ENCODE peak calls at places on chromosomes 11 and 22, in five cellular contexts. Q is keratinocyte, U is prostate gland, B is GM12878, D is colonic mucosa. L is an unnamed sample.
A peak's percentile ranks its signal among the peaks of the same experiment; 100 is the strongest.

GRCh38 chr11:124069429-124070401 is 28.6 kb upstream of the OR10G7 start:
- DNase-seq in Q (no peak), U (no peak), B (peak; percentile 13), D (peak; percentile 59), L (no peak)

GRCh38 chr11:116578971-116579687 is 193.7 kb downstream of the BUD13 start:
- DNase-seq in Q (no peak), U (no peak), B (no peak), D (no peak), L (no peak)

GRCh38 chr11:134275534-134276395 is at the start of gene GLB1L3:
- DNase-seq in Q (no peak), U (peak; percentile 32), B (no peak), D (no peak), L (no peak)

GRCh38 chr11:5489571-5490357 is 1.3 kb downstream of the OR52D1 start:
- DNase-seq in Q (no peak), U (no peak), B (no peak), D (no peak), L (no peak)

GRCh38 chr11:13463779-13464290 is 813 bp upstream of the BTBD10 start:
- DNase-seq in Q (no peak), U (no peak), B (no peak), D (no peak), L (no peak)

GRCh38 chr11:100831929-100832480 is 144.9 kb downstream of the ARHGAP42 start:
- DNase-seq in Q (no peak), U (no peak), B (no peak), D (no peak), L (no peak)

GRCh38 chr22:48477031-48477721 is 1350.5 kb downstream of the BRD1 start:
- DNase-seq in Q (no peak), U (no peak), B (no peak), D (no peak), L (no peak)

GRCh38 chr22:42720263-42721044 is at the start of gene A4GALT:
- DNase-seq in Q (no peak), U (no peak), B (no peak), D (no peak), L (no peak)

GRCh38 chr11:8106679-8107078 is 25.7 kb downstream of the TUB start:
- DNase-seq in Q (no peak), U (no peak), B (no peak), D (peak; percentile 12), L (no peak)

GRCh38 chr22:41757507-41757906 is 43.0 kb upstream of the CCDC134 start:
- DNase-seq in Q (no peak), U (no peak), B (no peak), D (no peak), L (no peak)

GRCh38 chr11:75133976-75134375 is 16.9 kb upstream of the SLCO2B1 start:
- DNase-seq in Q (no peak), U (no peak), B (no peak), D (no peak), L (no peak)

GRCh38 chr22:46328797-46329196 is 6.7 kb upstream of the TRMU start:
- DNase-seq in Q (no peak), U (no peak), B (no peak), D (no peak), L (no peak)

GRCh38 chr11:84795698-84796097 is 831.4 kb downstream of the DLG2 start:
- DNase-seq in Q (no peak), U (no peak), B (no peak), D (no peak), L (no peak)

GRCh38 chr11:126528075-126528474 is 172.6 kb downstream of the ST3GAL4 start:
- DNase-seq in Q (no peak), U (no peak), B (no peak), D (no peak), L (no peak)

GRCh38 chr11:95641506-95641905 is 148.1 kb downstream of the FAM76B start:
- DNase-seq in Q (no peak), U (no peak), B (peak; percentile 60), D (no peak), L (no peak)

GRCh38 chr11:44138286-44138685 is 42.8 kb downstream of the EXT2 start:
- DNase-seq in Q (no peak), U (no peak), B (no peak), D (no peak), L (no peak)

GRCh38 chr11:128624269-128625170 is 37.2 kb upstream of the ETS1 start:
- DNase-seq in Q (no peak), U (peak; percentile 51), B (no peak), D (no peak), L (no peak)

GRCh38 chr11:62500066-62501035 is 46.3 kb downstream of the AHNAK start:
- DNase-seq in Q (peak; percentile 89), U (peak; percentile 93), B (no peak), D (peak; percentile 90), L (no peak)

GRCh38 chr11:796565-797299 is 1.3 kb downstream of the SLC25A22 start:
- DNase-seq in Q (no peak), U (no peak), B (no peak), D (peak; percentile 62), L (no peak)
- H3K4me3 ChIP-seq in Q (peak overlapping the region; percentile 84), U (peak overlapping the region; percentile 47), B (peak overlapping the region; percentile 97), D (peak overlapping the region; percentile 92), L (peak overlapping the region; percentile 71)

GRCh38 chr11:628056-628455 is 1.1 kb upstream of the SCT start:
- DNase-seq in Q (no peak), U (no peak), B (no peak), D (no peak), L (no peak)
- H3K27me3 ChIP-seq in Q (no peaks in the 10 kb centered on the region), U (no peaks in the 10 kb centered on the region), B (no peaks in the 10 kb centered on the region), D (no peaks in the 10 kb centered on the region), L (peaks cover 45% of the 10 kb centered on the region)

GRCh38 chr11:90774727-90775572 is 552.1 kb upstream of the CHORDC1 start:
- DNase-seq in Q (no peak), U (no peak), B (no peak), D (no peak), L (no peak)
- H3K4me3 ChIP-seq in Q (no peak overlapping the region), U (no peak overlapping the region), B (no peak overlapping the region), D (no peak overlapping the region), L (no peak overlapping the region)

GRCh38 chr22:29208879-29209623 is 3.4 kb downstream of the EMID1 start:
- DNase-seq in Q (no peak), U (no peak), B (peak; percentile 25), D (no peak), L (no peak)

GRCh38 chr22:29208502-29208862 is 2.8 kb downstream of the EMID1 start:
- DNase-seq in Q (no peak), U (no peak), B (no peak), D (no peak), L (no peak)

GRCh38 chr22:29207231-29207550 is 1.5 kb downstream of the EMID1 start:
- DNase-seq in Q (no peak), U (no peak), B (no peak), D (no peak), L (no peak)

GRCh38 chr22:29206372-29207230 is 905 bp downstream of the EMID1 start:
- DNase-seq in Q (no peak), U (no peak), B (no peak), D (no peak), L (no peak)

GRCh38 chr22:29207562-29208501 is 2.1 kb downstream of the EMID1 start:
- DNase-seq in Q (no peak), U (no peak), B (no peak), D (no peak), L (no peak)
- H3K27me3 ChIP-seq in Q (peaks cover 51% of the 10 kb centered on the region), U (no peaks in the 10 kb centered on the region), B (no peaks in the 10 kb centered on the region), D (peaks cover 16% of the 10 kb centered on the region), L (peaks cover 36% of the 10 kb centered on the region)

DNA sequence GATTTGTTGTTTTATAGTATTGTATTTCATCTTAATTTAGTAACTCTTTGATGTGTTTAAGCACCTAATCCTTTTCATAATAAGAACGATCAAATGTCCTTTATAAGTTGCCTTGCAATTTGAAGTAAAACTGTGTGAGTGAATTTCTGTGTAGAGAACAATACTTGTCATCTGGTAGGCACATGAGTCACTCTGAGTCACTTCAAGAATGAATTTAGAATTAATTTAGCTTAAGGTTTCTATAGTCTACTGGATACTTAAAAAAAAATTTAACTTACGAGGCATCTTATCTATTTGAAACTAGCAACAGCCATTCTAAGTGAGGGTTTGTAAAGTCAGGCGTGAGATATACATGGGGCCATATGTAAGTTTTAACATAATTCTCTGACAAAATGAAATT is 85.0 kb downstream of the C22orf31 start:
- DNase-seq in Q (peak; percentile 32), U (no peak), B (no peak), D (no peak), L (peak; percentile 73)
- H3K4me3 ChIP-seq in Q (no peak overlapping the region), U (no peak overlapping the region), B (no peak overlapping the region), D (no peak overlapping the region), L (no peak overlapping the region)

GRCh38 chr11:120511804-120512726 is 517 bp downstream of the GRIK4 start:
- DNase-seq in Q (no peak), U (no peak), B (no peak), D (no peak), L (no peak)

GRCh38 chr11:120512727-120513435 is 1.3 kb downstream of the GRIK4 start:
- DNase-seq in Q (no peak), U (no peak), B (no peak), D (no peak), L (no peak)

GRCh38 chr11:120510406-120511115 is 987 bp upstream of the GRIK4 start:
- DNase-seq in Q (no peak), U (no peak), B (no peak), D (no peak), L (no peak)

GRCh38 chr11:120511116-120511803 is at the start of gene GRIK4:
- DNase-seq in Q (no peak), U (peak; percentile 80), B (no peak), D (peak; percentile 84), L (no peak)

GRCh38 chr11:120509346-120510053 is 2.0 kb upstream of the GRIK4 start:
- DNase-seq in Q (no peak), U (no peak), B (no peak), D (no peak), L (no peak)
- H3K27me3 ChIP-seq in Q (peaks cover 37% of the 10 kb centered on the region), U (peaks cover 2% of the 10 kb centered on the region), B (no peaks in the 10 kb centered on the region), D (peaks cover 29% of the 10 kb centered on the region), L (peaks cover 26% of the 10 kb centered on the region)